ENCODE peak calls at places on chromosome 9, in four cellular contexts. O is HepG2, F is K562, D is WTC11. I is an unnamed sample.

GRCh38 chr9:135244271-135244691 is 156.8 kb downstream of the OLFM1 start:
- DNase-seq in O (no peak), F (no peak), D (no peak), I (no peak)

GRCh38 chr9:128787583-128788156 is 617 bp downstream of the TBC1D13 start:
- DNase-seq in O (no peak), F (no peak), D (no peak), I (no peak)

GRCh38 chr9:126658964-126659555 is 45.3 kb downstream of the LMX1B start:
- DNase-seq in O (no peak), F (no peak), D (no peak), I (no peak)

GRCh38 chr9:22244141-22245011 is 202.2 kb upstream of the DMRTA1 start:
- DNase-seq in O (peak; percentile 26), F (no peak), D (peak; percentile 55), I (peak; percentile 55)

GRCh38 chr9:4837768-4838546 is 45.2 kb downstream of the RCL1 start:
- DNase-seq in O (peak; percentile 81), F (no peak), D (no peak), I (no peak)

GRCh38 chr9:131887680-131888079 is 147.8 kb upstream of the RAPGEF1 start:
- DNase-seq in O (no peak), F (no peak), D (no peak), I (no peak)

GRCh38 chr9:132094314-132094791 is 14.7 kb upstream of the MED27 start:
- DNase-seq in O (no peak), F (no peak), D (no peak), I (no peak)

GRCh38 chr9:83066771-83067170 is 3.8 kb upstream of the RASEF start:
- DNase-seq in O (no peak), F (no peak), D (no peak), I (no peak)

GRCh38 chr9:79280691-79281090 is 291.1 kb upstream of the TLE4 start:
- DNase-seq in O (no peak), F (no peak), D (no peak), I (no peak)

GRCh38 chr9:70421272-70422180 is 7.1 kb upstream of the KLF9 start:
- DNase-seq in O (no peak), F (no peak), D (no peak), I (no peak)

GRCh38 chr9:93871286-93871685 is 83.9 kb downstream of the BARX1 start:
- DNase-seq in O (no peak), F (no peak), D (no peak), I (no peak)

GRCh38 chr9:114269023-114269422 is 53.9 kb upstream of the ORM1 start:
- DNase-seq in O (no peak), F (no peak), D (no peak), I (no peak)

GRCh38 chr9:70463877-70464276 is 49.4 kb upstream of the KLF9 start:
- DNase-seq in O (no peak), F (no peak), D (no peak), I (no peak)

GRCh38 chr9:98202252-98202651 is 9.8 kb upstream of the CORO2A start:
- DNase-seq in O (no peak), F (no peak), D (no peak), I (no peak)

GRCh38 chr9:120926397-120926928 is at the start of gene TRAF1:
- DNase-seq in O (no peak), F (no peak), D (no peak), I (no peak)

GRCh38 chr9:107404086-107404590 is 85.4 kb downstream of the KLF4 start:
- DNase-seq in O (no peak), F (no peak), D (no peak), I (no peak)

GRCh38 chr9:114551750-114552685 is 35.6 kb upstream of the ATP6V1G1 start:
- DNase-seq in O (peak; percentile 69), F (peak; percentile 71), D (no peak), I (peak; percentile 77)

GRCh38 chr9:7053903-7054302 is 296.1 kb downstream of the KDM4C start:
- DNase-seq in O (no peak), F (no peak), D (no peak), I (no peak)

GRCh38 chr9:37210737-37211523 is 90.6 kb downstream of the ZCCHC7 start:
- DNase-seq in O (no peak), F (no peak), D (no peak), I (no peak)

GRCh38 chr9:122158202-122158601 is 1.4 kb downstream of the NDUFA8 start:
- DNase-seq in O (peak; percentile 59), F (peak; percentile 69), D (peak; percentile 53), I (peak; percentile 66)

GRCh38 chr9:37340961-37341360 is 81.5 kb upstream of the GRHPR start:
- DNase-seq in O (no peak), F (no peak), D (no peak), I (no peak)

GRCh38 chr9:129863059-129863690 is 27.9 kb downstream of the USP20 start:
- DNase-seq in O (no peak), F (peak; percentile 98), D (no peak), I (no peak)

GRCh38 chr9:130144703-130145102 is 27.5 kb upstream of the NCS1 start:
- DNase-seq in O (no peak), F (no peak), D (no peak), I (no peak)

GRCh38 chr9:129111762-129112151 is 542 bp downstream of the PTPA start:
- DNase-seq in O (peak; percentile 25), F (peak; percentile 56), D (peak; percentile 24), I (peak; percentile 61)

GRCh38 chr9:25003686-25004085 is 458.0 kb upstream of the IZUMO3 start:
- DNase-seq in O (peak; percentile 10), F (no peak), D (peak; percentile 74), I (peak; percentile 61)

GRCh38 chr9:36963356-36963755 is 70.7 kb downstream of the PAX5 start:
- DNase-seq in O (no peak), F (no peak), D (no peak), I (no peak)

GRCh38 chr9:135050072-135050990 is 37.1 kb upstream of the OLFM1 start:
- DNase-seq in O (no peak), F (no peak), D (no peak), I (no peak)

GRCh38 chr9:76302947-76303550 is 91.2 kb downstream of the RFK start:
- DNase-seq in O (peak; percentile 37), F (peak; percentile 41), D (no peak), I (peak; percentile 53)

GRCh38 chr9:70587143-70587710 is 172.8 kb upstream of the KLF9 start:
- DNase-seq in O (no peak), F (no peak), D (no peak), I (no peak)

GRCh38 chr9:12695474-12695873 is 2.3 kb downstream of the TYRP1 start:
- DNase-seq in O (no peak), F (no peak), D (no peak), I (no peak)

GRCh38 chr9:123391233-123391632 is 35.2 kb downstream of the CRB2 start:
- DNase-seq in O (no peak), F (no peak), D (no peak), I (no peak)

GRCh38 chr9:96219615-96220257 is 82.2 kb downstream of the HSD17B3 start:
- DNase-seq in O (no peak), F (peak; percentile 75), D (peak; percentile 73), I (no peak)

GRCh38 chr9:99259231-99259918 is 37.3 kb downstream of the SEC61B start:
- DNase-seq in O (no peak), F (peak; percentile 21), D (peak; percentile 23), I (no peak)
- TF ChIP-seq ELF4 in O (no peak), F (no peak), D (no peak), I (no peak)

GRCh38 chr9:653856-654387 is 187.6 kb upstream of the DMRT1 start:
- DNase-seq in O (no peak), F (no peak), D (no peak), I (no peak)

GRCh38 chr9:655875-656274 is 185.6 kb upstream of the DMRT1 start:
- DNase-seq in O (no peak), F (no peak), D (no peak), I (no peak)

GRCh38 chr9:651372-651771 is 190.1 kb upstream of the DMRT1 start:
- DNase-seq in O (no peak), F (no peak), D (no peak), I (no peak)

GRCh38 chr9:652896-653295 is 188.6 kb upstream of the DMRT1 start:
- DNase-seq in O (no peak), F (no peak), D (no peak), I (no peak)

DNA sequence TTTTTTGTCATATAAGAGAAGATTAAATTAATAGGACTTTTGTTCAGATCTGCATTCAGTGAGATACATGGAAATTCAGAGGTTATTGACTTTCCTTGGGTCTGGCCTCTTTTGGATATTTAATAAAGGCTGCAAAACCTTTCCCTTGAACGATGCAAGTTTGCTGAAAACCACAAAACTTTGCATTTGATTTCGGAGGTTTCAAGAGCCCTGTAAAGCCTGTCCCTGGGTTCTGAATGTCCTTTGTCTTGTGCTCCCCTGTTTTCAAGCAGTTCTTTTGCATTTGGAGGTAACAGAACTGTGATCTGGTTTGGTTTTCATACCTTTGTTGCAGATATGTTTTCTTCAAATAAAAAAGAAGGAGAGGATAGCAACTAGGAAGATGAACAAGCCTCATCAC is 188.1 kb upstream of the DMRT1 start:
- DNase-seq in O (no peak), F (no peak), D (no peak), I (no peak)
- TF ChIP-seq ELF4 in O (no peak), F (no peak), D (no peak), I (no peak)

GRCh38 chr9:32725066-32725860 is 58.1 kb upstream of the TMEM215 start:
- DNase-seq in O (no peak), F (no peak), D (no peak), I (no peak)

GRCh38 chr9:32723801-32724200 is 59.5 kb upstream of the TMEM215 start:
- DNase-seq in O (no peak), F (no peak), D (no peak), I (no peak)

GRCh38 chr9:32722704-32723103 is 60.6 kb upstream of the TMEM215 start:
- DNase-seq in O (no peak), F (no peak), D (no peak), I (no peak)

GRCh38 chr9:32728181-32728580 is 55.2 kb upstream of the TMEM215 start:
- DNase-seq in O (no peak), F (no peak), D (no peak), I (no peak)
- TF ChIP-seq ELF4 in O (no peak), F (no peak), D (no peak), I (no peak)

DNA sequence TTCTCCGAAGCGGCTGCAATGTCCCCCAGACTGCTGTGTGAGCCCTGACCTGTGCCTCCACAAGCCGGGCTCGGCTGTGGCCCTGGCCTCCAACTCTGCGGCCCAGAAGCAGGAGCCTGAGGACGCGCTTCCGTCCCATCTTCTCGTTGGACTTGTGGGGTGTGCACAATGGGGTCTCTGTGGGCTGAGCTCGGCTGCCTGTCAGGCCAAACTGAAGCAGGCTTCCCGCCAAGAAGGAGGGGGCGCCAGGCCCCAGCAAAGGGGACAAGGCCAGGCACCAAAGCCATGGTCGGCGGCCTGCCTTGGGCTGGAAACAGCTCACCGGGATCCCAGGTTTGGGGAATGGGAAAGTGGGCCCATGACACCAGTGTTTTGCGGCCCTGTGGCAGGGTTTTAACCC is 4.1 kb downstream of the NOTCH1 start:
- DNase-seq in O (no peak), F (no peak), D (no peak), I (no peak)
- TF ChIP-seq ELF4 in O (no peak), F (no peak), D (no peak), I (no peak)

DNA sequence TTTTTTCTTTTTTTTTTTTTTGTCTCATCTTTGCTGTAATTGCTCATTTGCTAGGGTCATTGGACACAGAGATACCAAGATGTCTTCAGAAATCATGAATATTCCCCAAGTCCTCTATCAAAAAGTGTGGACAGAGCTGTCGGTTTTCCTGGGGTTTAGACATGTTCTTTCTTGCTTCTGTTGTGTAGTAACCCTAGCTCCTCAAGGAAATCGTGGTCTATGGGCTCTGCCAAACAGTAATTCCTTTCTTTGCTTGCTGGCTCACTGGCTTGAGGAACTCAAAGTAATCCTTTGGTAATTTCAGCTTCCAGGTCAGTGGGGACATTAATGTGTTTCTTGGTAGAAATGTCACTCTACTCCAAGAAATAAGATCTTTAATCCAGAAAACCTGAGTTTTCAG is 101.7 kb downstream of the TMC1 start:
- DNase-seq in O (no peak), F (no peak), D (no peak), I (no peak)
- TF ChIP-seq ELF4 in O (no peak), F (no peak), D (no peak), I (no peak)

I was measured in HEK293T.